ENCODE peak calls at places on chromosomes 2 and 18, in eight cellular contexts. A is fibroblast of the conjunctiva; W is HTR-8/SVneo; E is hepatocyte; J is cardiac fibroblast; I is stimulated activated CD4-positive, alpha-beta T cell treated with anti-CD3 and anti-CD28 coated beads, Interleukin-2, amount 100 ng/mL, for 48 hours; M is NCI-H774; C is GM04503. B is an unnamed sample.

GRCh38 chr2:74632209-74632938 is 15.8 kb downstream of the M1AP start:
- DNase-seq in A (no peak), W (no peak), E (peak; percentile 39), J (peak; percentile 40), I (no peak), M (no peak), C (no peak), B (peak; percentile 24)

GRCh38 chr2:152359573-152360363 is 24.8 kb downstream of the FMNL2 start:
- DNase-seq in A (no peak), W (no peak), E (no peak), J (peak; percentile 31), I (no peak), M (no peak), C (no peak), B (no peak)

GRCh38 chr18:9683418-9684396 is 24.4 kb upstream of the RAB31 start:
- DNase-seq in A (peak; percentile 72), W (peak; percentile 47), E (no peak), J (peak; percentile 90), I (no peak), M (no peak), C (no peak), B (no peak)

GRCh38 chr18:25826823-25827617 is 263.4 kb downstream of the SS18 start:
- DNase-seq in A (no peak), W (no peak), E (no peak), J (no peak), I (no peak), M (no peak), C (no peak), B (no peak)

GRCh38 chr2:150591901-150592300 is 104.4 kb upstream of the RND3 start:
- DNase-seq in A (no peak), W (no peak), E (no peak), J (peak; percentile 52), I (no peak), M (no peak), C (no peak), B (no peak)

GRCh38 chr18:58051765-58052460 is 7.9 kb downstream of the NEDD4L start:
- DNase-seq in A (no peak), W (no peak), E (no peak), J (peak; percentile 57), I (no peak), M (no peak), C (no peak), B (no peak)

GRCh38 chr2:201220102-201220570 is 37.2 kb downstream of the CASP10 start:
- DNase-seq in A (no peak), W (no peak), E (peak; percentile 41), J (peak; percentile 71), I (no peak), M (no peak), C (no peak), B (peak; percentile 64)

GRCh38 chr2:39620067-39620466 is 45.6 kb upstream of the TMEM178A start:
- DNase-seq in A (peak; percentile 49), W (peak; percentile 67), E (peak; percentile 40), J (peak; percentile 94), I (no peak), M (no peak), C (no peak), B (no peak)

GRCh38 chr18:21815101-21815500 is 74.5 kb downstream of the MIB1 start:
- DNase-seq in A (no peak), W (no peak), E (no peak), J (no peak), I (no peak), M (no peak), C (no peak), B (no peak)

GRCh38 chr2:63819765-63820717 is 21.7 kb upstream of the UGP2 start:
- DNase-seq in A (peak; percentile 80), W (no peak), E (peak; percentile 58), J (peak; percentile 72), I (no peak), M (no peak), C (no peak), B (no peak)

B was measured in NCI-H2081.